ENCODE peak calls at places on chromosomes 12 and 14, in eight cellular contexts. P is RWPE1; H is EH; V is astrocyte of the cerebellum; T is activated T-helper 1 cell treated with anti-CD3 and anti-CD28 coated beads, Interleukin-12 subunit alpha, Interleukin-12 subunit beta, Interleukin-2, Interleukin-4 antibody, amounts not matched to agents 30 ng/mL and 10 ng/mL and 1 ng/mL, durations not matched to agents 14 hours and 24 hours and 36 hours; L is CMK; A is NCI-H1694 treated with DMSO at 0.1 percent for 48 hours; F is hepatocyte. K is an unnamed sample.

GRCh38 chr12:111274820-111275219 is 94.1 kb downstream of the PHETA1 start:
- DNase-seq in P (peak; percentile 22), F (no peak), V (no peak), A (peak; percentile 4), T (no peak), H (peak; percentile 8), L (no peak), K (no peak)

GRCh38 chr12:68932701-68933563 is at the start of gene CPM:
- DNase-seq in T (peak; percentile 81), P (peak; percentile 67), H (peak; percentile 55), A (no peak), L (no peak), F (peak; percentile 90), V (no peak), K (peak; percentile 78)

GRCh38 chr12:105740970-105741725 is 397.6 kb downstream of the NUAK1 start:
- DNase-seq in A (peak; percentile 66), T (no peak), H (peak; percentile 80), V (no peak), L (no peak), F (peak; percentile 11), P (no peak), K (no peak)

GRCh38 chr14:104184911-104185499 is 46.6 kb downstream of the KIF26A start:
- DNase-seq in H (no peak), A (no peak), T (no peak), P (peak; percentile 32), V (no peak), L (no peak), F (peak; percentile 52), K (no peak)

GRCh38 chr12:50102648-50103309 is 1.0 kb upstream of the GPD1 start:
- DNase-seq in H (no peak), P (no peak), A (no peak), F (no peak), T (no peak), L (no peak), V (no peak), K (no peak)

GRCh38 chr14:100472094-100472455 is 115.1 kb downstream of the BEGAIN start:
- DNase-seq in A (no peak), P (no peak), V (no peak), H (no peak), L (no peak), F (no peak), T (no peak), K (no peak)

GRCh38 chr14:96790715-96791114 is 6.5 kb upstream of the VRK1 start:
- DNase-seq in P (no peak), T (no peak), A (no peak), H (no peak), V (no peak), L (no peak), F (no peak), K (no peak)

GRCh38 chr14:99131632-99132271 is 140.2 kb downstream of the BCL11B start:
- DNase-seq in P (no peak), H (no peak), F (no peak), V (no peak), T (no peak), L (no peak), A (no peak), K (no peak)

GRCh38 chr14:94936411-94936892 is 166.5 kb upstream of the GSC start:
- DNase-seq in F (peak; percentile 77), T (no peak), V (peak; percentile 15), H (peak; percentile 32), P (no peak), A (peak; percentile 99), L (no peak), K (no peak)

GRCh38 chr12:89200217-89200616 is 152.1 kb downstream of the DUSP6 start:
- DNase-seq in L (no peak), H (no peak), P (no peak), F (no peak), V (no peak), T (no peak), A (no peak), K (no peak)

GRCh38 chr12:68240079-68240478 is 13.3 kb downstream of the IL22 start:
- DNase-seq in V (no peak), L (no peak), F (peak; percentile 65), H (peak; percentile 96), T (no peak), P (peak; percentile 16), A (no peak), K (no peak)

GRCh38 chr12:11545438-11546330 is 103.8 kb upstream of the ETV6 start:
- DNase-seq in T (peak; percentile 45), P (no peak), H (no peak), V (no peak), F (no peak), A (peak; percentile 38), L (peak; percentile 47), K (no peak)

GRCh38 chr14:101152855-101153254 is 249.3 kb upstream of the RTL1 start:
- DNase-seq in F (no peak), V (no peak), P (no peak), T (no peak), A (no peak), L (no peak), H (no peak), K (no peak)

GRCh38 chr12:89882051-89882450 is 173.4 kb upstream of the ATP2B1 start:
- DNase-seq in A (no peak), L (no peak), P (no peak), F (peak; percentile 40), T (no peak), H (peak; percentile 67), V (no peak), K (no peak)

GRCh38 chr12:109766251-109766778 is 52.7 kb downstream of the FAM222A start:
- DNase-seq in F (peak; percentile 2), V (no peak), T (no peak), A (no peak), H (no peak), P (no peak), L (no peak), K (peak; percentile 1)

GRCh38 chr12:52358575-52359350 is 8.5 kb downstream of the KRT85 start:
- DNase-seq in T (no peak), H (peak; percentile 42), F (no peak), V (no peak), A (no peak), L (no peak), P (no peak), K (peak; percentile 24)

GRCh38 chr12:31234955-31235867 is 90.7 kb downstream of the SINHCAF start:
- DNase-seq in F (peak; percentile 84), T (no peak), V (no peak), A (peak; percentile 82), P (peak; percentile 18), L (no peak), H (peak; percentile 59), K (no peak)

GRCh38 chr14:95562892-95563685 is 28.2 kb downstream of the GLRX5 start:
- DNase-seq in L (no peak), V (no peak), T (no peak), A (no peak), F (no peak), P (no peak), H (peak; percentile 45), K (no peak)

GRCh38 chr12:6326316-6326959 is 15.4 kb downstream of the TNFRSF1A start:
- DNase-seq in L (no peak), F (peak; percentile 62), P (no peak), A (no peak), H (peak; percentile 63), T (no peak), V (peak; percentile 35), K (no peak)